ENCODE peak calls at places on chromosomes 1 and 21, in four cellular contexts. O is fibroblast of lung, D is tibial nerve, N is GM23338. G is an unnamed sample.

GRCh38 chr1:95641386-95641785 is 407.4 kb downstream of the RWDD3 start:
- DNase-seq in O (no peak), D (no peak), N (no peak), G (no peak)

GRCh38 chr1:209896346-209896745 is 41.7 kb upstream of the SYT14 start:
- DNase-seq in O (no peak), D (no peak), N (no peak), G (no peak)

GRCh38 chr21:34834852-34835501 is 166.2 kb downstream of the CLIC6 start:
- DNase-seq in O (no peak), D (no peak), N (no peak), G (no peak)

GRCh38 chr1:18899363-18900049 is 2.8 kb downstream of the ALDH4A1 start:
- DNase-seq in O (no peak), D (no peak), N (no peak), G (no peak)

GRCh38 chr1:42936309-42937078 is 22.2 kb downstream of the SLC2A1 start:
- DNase-seq in O (peak; percentile 76), D (peak; percentile 74), N (no peak), G (peak; percentile 78)

GRCh38 chr1:44261963-44262362 is 48.7 kb downstream of the DMAP1 start:
- DNase-seq in O (no peak), D (no peak), N (no peak), G (no peak)

GRCh38 chr21:43916691-43917514 is 51.9 kb downstream of the AGPAT3 start:
- DNase-seq in O (peak; percentile 35), D (no peak), N (no peak), G (peak; percentile 41)

GRCh38 chr1:202844259-202844658 is 33.5 kb downstream of the PCAT6 start:
- DNase-seq in O (no peak), D (no peak), N (no peak), G (no peak)

GRCh38 chr1:241608379-241609033 is 31.7 kb downstream of the CHML start:
- DNase-seq in O (peak; percentile 61), D (no peak), N (no peak), G (no peak)

GRCh38 chr1:43786975-43787374 is 79.6 kb downstream of the ST3GAL3 start:
- DNase-seq in O (no peak), D (no peak), N (no peak), G (peak; percentile 57)

GRCh38 chr1:220084460-220084859 is 5.1 kb downstream of the BPNT1 start:
- DNase-seq in O (peak; percentile 9), D (no peak), N (no peak), G (no peak)

GRCh38 chr1:164659621-164660414 is 100.8 kb downstream of the PBX1 start:
- DNase-seq in O (no peak), D (no peak), N (peak; percentile 94), G (peak; percentile 44)

GRCh38 chr1:225700164-225700740 is 47.3 kb upstream of the ENAH start:
- DNase-seq in O (peak; percentile 98), D (no peak), N (no peak), G (no peak)

GRCh38 chr1:58880592-58880991 is 96.7 kb upstream of the JUN start:
- DNase-seq in O (no peak), D (no peak), N (no peak), G (no peak)

GRCh38 chr1:85122169-85122568 is 73.9 kb upstream of the MCOLN3 start:
- DNase-seq in O (no peak), D (no peak), N (peak; percentile 42), G (no peak)

GRCh38 chr1:42152119-42152518 is 1.1 kb upstream of the GUCA2B start:
- DNase-seq in O (no peak), D (no peak), N (no peak), G (peak; percentile 67)

GRCh38 chr1:215891673-215892072 is 324.6 kb downstream of the KCTD3 start:
- DNase-seq in O (peak; percentile 14), D (no peak), N (no peak), G (no peak)

GRCh38 chr1:31831397-31832378 is 15.9 kb upstream of the SPOCD1 start:
- DNase-seq in O (no peak), D (no peak), N (no peak), G (no peak)

GRCh38 chr1:41957568-41957967 is 38.8 kb upstream of the HIVEP3 start:
- DNase-seq in O (no peak), D (no peak), N (no peak), G (no peak)

GRCh38 chr1:68571499-68571898 is 74.6 kb upstream of the DEPDC1 start:
- DNase-seq in O (peak; percentile 16), D (no peak), N (no peak), G (no peak)

GRCh38 chr1:21840981-21841380 is 28.9 kb downstream of the LDLRAD2 start:
- DNase-seq in O (no peak), D (no peak), N (no peak), G (no peak)

GRCh38 chr1:38827299-38827698 is 32.3 kb downstream of the RRAGC start:
- DNase-seq in O (no peak), D (no peak), N (no peak), G (no peak)

GRCh38 chr21:43211085-43212071 is 42.6 kb downstream of the CRYAA start:
- DNase-seq in O (no peak), D (peak; percentile 20), N (peak; percentile 63), G (peak; percentile 86)

GRCh38 chr1:246280551-246280950 is 226.5 kb downstream of the SMYD3 start:
- DNase-seq in O (peak; percentile 63), D (no peak), N (peak; percentile 21), G (no peak)

GRCh38 chr1:170634293-170634692 is 29.6 kb upstream of the PRRX1 start:
- DNase-seq in O (peak; percentile 84), D (no peak), N (no peak), G (no peak)

GRCh38 chr1:202017385-202018225 is 7.2 kb downstream of the ELF3 start:
- DNase-seq in O (no peak), D (no peak), N (peak; percentile 33), G (peak; percentile 88)

GRCh38 chr1:209646558-209646957 is 5.7 kb downstream of the LAMB3 start:
- DNase-seq in O (peak; percentile 56), D (no peak), N (peak; percentile 59), G (no peak)

GRCh38 chr1:153795325-153795837 is 20.2 kb downstream of the SLC27A3 start:
- DNase-seq in O (no peak), D (no peak), N (no peak), G (no peak)

GRCh38 chr1:5891141-5891540 is 101.1 kb downstream of the NPHP4 start:
- DNase-seq in O (no peak), D (no peak), N (no peak), G (no peak)

GRCh38 chr1:116710326-116711060 is 43.0 kb upstream of the IGSF3 start:
- DNase-seq in O (no peak), D (no peak), N (no peak), G (no peak)

GRCh38 chr21:33205476-33205875 is 24.3 kb upstream of the IFNAR2 start:
- DNase-seq in O (no peak), D (no peak), N (no peak), G (no peak)

GRCh38 chr1:178330153-178330552 is 166.6 kb downstream of the CLEC20A start:
- DNase-seq in O (no peak), D (no peak), N (no peak), G (no peak)

GRCh38 chr1:38009088-38009840 is 3.3 kb upstream of the UTP11 start:
- DNase-seq in O (no peak), D (no peak), N (peak; percentile 46), G (no peak)

GRCh38 chr21:29343517-29343916 is 44.8 kb downstream of the BACH1 start:
- DNase-seq in O (peak; percentile 71), D (no peak), N (no peak), G (no peak)

GRCh38 chr21:38574895-38575294 is 76.6 kb upstream of the ERG start:
- DNase-seq in O (no peak), D (no peak), N (no peak), G (no peak)

GRCh38 chr1:211259596-211260126 is 495 bp downstream of the RCOR3 start:
- DNase-seq in O (peak; percentile 69), D (peak; percentile 26), N (peak; percentile 55), G (peak; percentile 78)

GRCh38 chr1:170670751-170671628 is 7.1 kb downstream of the PRRX1 start:
- DNase-seq in O (peak; percentile 66), D (no peak), N (peak; percentile 82), G (peak; percentile 71)

GRCh38 chr21:17585875-17586450 is 26.7 kb downstream of the BTG3 start:
- DNase-seq in O (peak; percentile 79), D (no peak), N (peak; percentile 61), G (no peak)

GRCh38 chr1:191788551-191788950 is 369.7 kb upstream of the RGS18 start:
- DNase-seq in O (no peak), D (no peak), N (peak; percentile 16), G (no peak)

GRCh38 chr1:46043491-46044017 is 88.9 kb downstream of the PIK3R3 start:
- DNase-seq in O (no peak), D (no peak), N (peak; percentile 83), G (no peak)
- H3K4me3 ChIP-seq in O (no peak overlapping the region), D (no peak overlapping the region), N (peak overlapping the region; percentile 11), G (no peak overlapping the region)

DNA sequence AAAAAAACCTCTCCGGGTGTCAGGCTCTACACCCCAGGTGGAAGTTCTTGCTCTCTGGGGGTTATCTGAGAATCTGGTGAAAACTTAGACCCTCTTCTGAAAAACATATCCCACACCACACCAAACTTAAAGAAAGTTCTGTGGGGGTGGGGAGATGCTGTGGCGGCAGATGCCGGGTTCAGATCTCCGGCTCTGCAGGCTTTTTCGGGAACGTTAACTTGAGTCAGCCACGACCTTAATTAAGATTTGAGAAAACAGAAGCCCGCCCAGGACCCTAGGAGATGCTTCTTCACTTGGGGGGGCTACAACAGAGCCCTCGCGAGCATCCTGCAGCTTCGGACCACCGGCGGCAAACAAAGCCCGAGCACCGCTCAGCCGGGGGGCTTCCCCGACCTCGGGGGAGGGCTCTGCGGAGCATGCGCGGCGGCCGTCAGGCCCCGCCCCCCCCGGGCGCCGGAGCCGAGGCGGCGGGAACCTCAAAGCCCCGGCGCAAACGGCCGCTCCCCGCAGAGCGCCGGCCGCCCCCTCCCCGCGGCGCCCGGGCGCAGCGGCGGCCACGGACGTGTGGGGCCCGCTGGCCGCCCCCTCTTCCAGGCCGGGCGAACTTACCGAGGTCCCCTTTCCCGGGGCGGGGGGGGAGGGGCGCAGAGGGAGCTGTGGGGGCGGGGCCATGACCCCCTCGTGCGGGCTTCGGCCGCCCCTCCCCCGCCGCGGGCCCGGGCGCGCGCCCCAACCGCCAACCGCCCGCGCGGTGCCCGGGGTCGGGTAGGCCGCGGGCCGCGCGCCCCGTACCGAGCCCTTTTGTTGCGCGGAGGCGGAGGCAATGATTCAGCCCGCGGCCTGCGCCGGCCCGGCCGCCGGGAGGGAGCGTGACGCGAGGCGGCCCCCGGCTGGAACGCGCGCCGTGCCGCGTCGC is 2.0 kb downstream of the RCC2 start:
- DNase-seq in O (peak; percentile 36), D (no peak), N (peak; percentile 66), G (peak; percentile 45)
- H3K4me1 ChIP-seq in O (peaks cover 4% of the 10 kb centered on the region), D (peaks cover 12% of the 10 kb centered on the region), N (peaks cover 66% of the 10 kb centered on the region), G (peaks cover 19% of the 10 kb centered on the region)

GRCh38 chr1:101971309-101971708 is 25.4 kb downstream of the OLFM3 start:
- DNase-seq in O (no peak), D (no peak), N (no peak), G (no peak)
- TF ChIP-seq CTCF in O (no peak), D (no peak), N (peak; percentile 42), G (no peak)

DNA sequence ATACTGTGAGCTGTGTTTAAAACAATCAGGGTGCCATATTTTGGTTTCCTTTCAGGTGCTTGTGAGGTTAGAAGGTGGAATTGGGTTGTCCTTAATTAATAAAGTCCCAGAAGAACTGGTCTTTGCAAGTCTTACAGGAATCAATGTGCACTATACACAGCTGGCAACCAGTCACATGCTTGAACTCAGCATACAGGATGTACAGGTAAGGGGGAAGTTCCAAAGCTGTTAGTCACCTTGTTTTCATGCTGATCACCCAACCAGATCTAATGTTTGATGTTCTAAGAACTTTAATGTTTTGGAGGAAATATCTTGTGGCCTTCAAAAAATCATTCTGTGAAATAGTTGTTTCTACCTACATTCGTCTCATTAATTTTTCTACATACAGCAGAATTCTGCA is 156.3 kb downstream of the VPS13D start:
- DNase-seq in O (no peak), D (no peak), N (no peak), G (no peak)
- H3K4me3 ChIP-seq in O (no peak overlapping the region), D (no peak overlapping the region), N (no peak overlapping the region), G (no peak overlapping the region)

GRCh38 chr21:26115899-26116298 is 54.7 kb downstream of the APP start:
- DNase-seq in O (peak; percentile 66), D (no peak), N (no peak), G (no peak)
- H3K4me1 ChIP-seq in O (no peaks in the 10 kb centered on the region), D (peaks cover 14% of the 10 kb centered on the region), N (peaks cover 84% of the 10 kb centered on the region), G (peaks cover 3% of the 10 kb centered on the region)

G was measured in mucosa of descending colon.